ENCODE peak calls at places on chromosome X, in six cellular contexts. One of them, this sample, is unnamed.
A peak's percentile ranks its signal among the peaks of the same experiment; 100 is the strongest.

GRCh38 chrX:136146614-136147319 is 566 bp upstream of the FHL1 start:
- DNase-seq in AG09309: no peak
- DNase-seq in Calu3: no peak
- DNase-seq in RWPE2: no peak
- DNase-seq in GM13976: peak; percentile 30
- DNase-seq in epithelial cell of proximal tubule: no peak
- DNase-seq in this sample: no peak

GRCh38 chrX:77556276-77556675 is 109.1 kb downstream of the FGF16 start:
- DNase-seq in AG09309: no peak
- DNase-seq in Calu3: no peak
- DNase-seq in RWPE2: no peak
- DNase-seq in GM13976: no peak
- DNase-seq in epithelial cell of proximal tubule: no peak
- DNase-seq in this sample: no peak

GRCh38 chrX:41043950-41044349 is 41.3 kb upstream of the USP9X start:
- DNase-seq in AG09309: no peak
- DNase-seq in Calu3: no peak
- DNase-seq in RWPE2: no peak
- DNase-seq in GM13976: no peak
- DNase-seq in epithelial cell of proximal tubule: no peak
- DNase-seq in this sample: no peak

GRCh38 chrX:78327370-78328048 is at the start of gene CYSLTR1:
- DNase-seq in AG09309: no peak
- DNase-seq in Calu3: no peak
- DNase-seq in RWPE2: no peak
- DNase-seq in GM13976: no peak
- DNase-seq in epithelial cell of proximal tubule: no peak
- DNase-seq in this sample: no peak

GRCh38 chrX:133698298-133698697 is 283.0 kb upstream of the GPC4 start:
- DNase-seq in AG09309: no peak
- DNase-seq in Calu3: peak; percentile 26
- DNase-seq in RWPE2: no peak
- DNase-seq in GM13976: no peak
- DNase-seq in epithelial cell of proximal tubule: no peak
- DNase-seq in this sample: no peak

GRCh38 chrX:23931149-23931604 is 23.4 kb downstream of the CXorf58 start:
- DNase-seq in AG09309: no peak
- DNase-seq in Calu3: no peak
- DNase-seq in RWPE2: no peak
- DNase-seq in GM13976: no peak
- DNase-seq in epithelial cell of proximal tubule: no peak
- DNase-seq in this sample: no peak

GRCh38 chrX:113514906-113515305 is 674.3 kb upstream of the AMOT start:
- DNase-seq in AG09309: no peak
- DNase-seq in Calu3: no peak
- DNase-seq in RWPE2: no peak
- DNase-seq in GM13976: no peak
- DNase-seq in epithelial cell of proximal tubule: no peak
- DNase-seq in this sample: no peak

GRCh38 chrX:40109288-40110008 is 11.7 kb upstream of the BCOR start:
- DNase-seq in AG09309: no peak
- DNase-seq in Calu3: peak; percentile 73
- DNase-seq in RWPE2: no peak
- DNase-seq in GM13976: no peak
- DNase-seq in epithelial cell of proximal tubule: no peak
- DNase-seq in this sample: no peak

GRCh38 chrX:151970027-151970426 is 4.4 kb downstream of the GABRE start:
- DNase-seq in AG09309: no peak
- DNase-seq in Calu3: no peak
- DNase-seq in RWPE2: no peak
- DNase-seq in GM13976: no peak
- DNase-seq in epithelial cell of proximal tubule: no peak
- DNase-seq in this sample: no peak

GRCh38 chrX:88135735-88136134 is 611.3 kb upstream of the CPXCR1 start:
- DNase-seq in AG09309: no peak
- DNase-seq in Calu3: no peak
- DNase-seq in RWPE2: no peak
- DNase-seq in GM13976: no peak
- DNase-seq in epithelial cell of proximal tubule: no peak
- DNase-seq in this sample: no peak

GRCh38 chrX:5876984-5877655 is 351.5 kb downstream of the NLGN4X start:
- DNase-seq in AG09309: no peak
- DNase-seq in Calu3: no peak
- DNase-seq in RWPE2: no peak
- DNase-seq in GM13976: peak; percentile 6
- DNase-seq in epithelial cell of proximal tubule: no peak
- DNase-seq in this sample: no peak

GRCh38 chrX:120302434-120302833 is 8.8 kb downstream of the TMEM255A start:
- DNase-seq in AG09309: no peak
- DNase-seq in Calu3: peak; percentile 2
- DNase-seq in RWPE2: no peak
- DNase-seq in GM13976: peak; percentile 31
- DNase-seq in epithelial cell of proximal tubule: no peak
- DNase-seq in this sample: no peak

GRCh38 chrX:42490111-42490510 is 287.9 kb downstream of the PPP1R2C start:
- DNase-seq in AG09309: no peak
- DNase-seq in Calu3: no peak
- DNase-seq in RWPE2: no peak
- DNase-seq in GM13976: no peak
- DNase-seq in epithelial cell of proximal tubule: no peak
- DNase-seq in this sample: no peak

GRCh38 chrX:153450949-153451277 is 5.1 kb upstream of the TREX2 start:
- DNase-seq in AG09309: no peak
- DNase-seq in Calu3: no peak
- DNase-seq in RWPE2: no peak
- DNase-seq in GM13976: no peak
- DNase-seq in epithelial cell of proximal tubule: no peak
- DNase-seq in this sample: peak; percentile 81

GRCh38 chrX:77740376-77740905 is 45.6 kb downstream of the ATRX start:
- DNase-seq in AG09309: no peak
- DNase-seq in Calu3: no peak
- DNase-seq in RWPE2: no peak
- DNase-seq in GM13976: no peak
- DNase-seq in epithelial cell of proximal tubule: no peak
- DNase-seq in this sample: no peak

GRCh38 chrX:134695999-134696398 is 37.7 kb upstream of the PLAC1 start:
- DNase-seq in AG09309: no peak
- DNase-seq in Calu3: no peak
- DNase-seq in RWPE2: no peak
- DNase-seq in GM13976: no peak
- DNase-seq in epithelial cell of proximal tubule: no peak
- DNase-seq in this sample: no peak

GRCh38 chrX:139187738-139188137 is 342.8 kb upstream of the F9 start:
- DNase-seq in AG09309: no peak
- DNase-seq in Calu3: no peak
- DNase-seq in RWPE2: no peak
- DNase-seq in GM13976: no peak
- DNase-seq in epithelial cell of proximal tubule: no peak
- DNase-seq in this sample: no peak

DNA sequence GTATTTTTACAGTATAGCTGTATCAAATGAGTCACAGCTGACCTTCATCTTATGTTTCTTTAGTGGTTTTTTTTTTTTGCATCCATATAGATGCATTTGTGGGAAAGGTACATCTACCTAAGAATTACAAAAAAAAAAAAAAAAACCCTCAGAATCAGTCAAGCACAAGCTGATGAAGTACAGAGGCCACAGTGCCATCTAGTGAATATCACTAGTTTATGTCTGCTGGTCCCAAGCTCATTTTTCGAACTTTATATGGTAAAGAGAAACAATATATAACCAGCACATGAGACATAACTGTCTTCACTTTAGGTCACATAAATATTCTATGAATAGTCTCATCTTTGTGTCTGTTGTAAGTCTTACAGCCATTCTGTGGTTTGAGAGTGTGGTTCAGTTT is 220.1 kb downstream of the DLG3 start:
- DNase-seq in AG09309: no peak
- DNase-seq in Calu3: peak; percentile 3
- DNase-seq in RWPE2: no peak
- DNase-seq in GM13976: peak; percentile 24
- DNase-seq in epithelial cell of proximal tubule: no peak
- DNase-seq in this sample: no peak
- TF ChIP-seq CTCF in AG09309: peak; percentile 45
- TF ChIP-seq CTCF in Calu3: no peak
- TF ChIP-seq CTCF in RWPE2: peak; percentile 42
- TF ChIP-seq CTCF in GM13976: no peak
- TF ChIP-seq CTCF in epithelial cell of proximal tubule: peak; percentile 53
- TF ChIP-seq CTCF in this sample: peak; percentile 74

GRCh38 chrX:29941292-29941691 is 274.1 kb upstream of the MAGEB2 start:
- DNase-seq in AG09309: no peak
- DNase-seq in Calu3: peak; percentile 4
- DNase-seq in RWPE2: no peak
- DNase-seq in GM13976: no peak
- DNase-seq in epithelial cell of proximal tubule: no peak
- DNase-seq in this sample: no peak

GRCh38 chrX:29935455-29935854 is 279.9 kb upstream of the MAGEB2 start:
- DNase-seq in AG09309: no peak
- DNase-seq in Calu3: no peak
- DNase-seq in RWPE2: no peak
- DNase-seq in GM13976: no peak
- DNase-seq in epithelial cell of proximal tubule: no peak
- DNase-seq in this sample: no peak

DNA sequence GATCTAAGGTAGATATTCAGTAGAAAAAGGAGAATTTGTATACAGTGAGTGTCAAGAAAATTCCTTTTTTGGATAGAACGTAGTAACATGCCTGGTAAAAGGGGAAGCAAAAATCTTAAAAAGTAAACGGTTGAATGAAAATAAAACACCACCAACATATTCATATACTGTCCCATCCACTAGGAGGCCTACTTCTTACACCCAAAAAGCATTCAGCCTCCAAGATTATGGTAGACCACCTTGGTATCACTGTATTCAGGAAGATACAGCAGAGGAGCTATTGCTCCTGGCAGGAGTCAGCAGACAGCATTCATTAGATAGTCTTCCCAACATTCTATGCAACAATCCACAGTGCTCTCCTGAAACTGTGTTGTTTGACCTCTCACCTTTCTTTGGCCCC is 274.6 kb upstream of the MAGEB2 start:
- DNase-seq in AG09309: no peak
- DNase-seq in Calu3: no peak
- DNase-seq in RWPE2: no peak
- DNase-seq in GM13976: no peak
- DNase-seq in epithelial cell of proximal tubule: no peak
- DNase-seq in this sample: no peak
- TF ChIP-seq CTCF in AG09309: no peak
- TF ChIP-seq CTCF in Calu3: no peak
- TF ChIP-seq CTCF in RWPE2: no peak
- TF ChIP-seq CTCF in GM13976: no peak
- TF ChIP-seq CTCF in epithelial cell of proximal tubule: no peak
- TF ChIP-seq CTCF in this sample: no peak

GRCh38 chrX:46383006-46383405 is 162.2 kb downstream of the ZNF674 start:
- DNase-seq in AG09309: no peak
- DNase-seq in Calu3: no peak
- DNase-seq in RWPE2: no peak
- DNase-seq in GM13976: no peak
- DNase-seq in epithelial cell of proximal tubule: no peak
- DNase-seq in this sample: no peak

GRCh38 chrX:46380148-46380752 is 165.0 kb downstream of the ZNF674 start:
- DNase-seq in AG09309: no peak
- DNase-seq in Calu3: no peak
- DNase-seq in RWPE2: no peak
- DNase-seq in GM13976: no peak
- DNase-seq in epithelial cell of proximal tubule: no peak
- DNase-seq in this sample: no peak

GRCh38 chrX:46386511-46386910 is 158.7 kb downstream of the ZNF674 start:
- DNase-seq in AG09309: no peak
- DNase-seq in Calu3: no peak
- DNase-seq in RWPE2: no peak
- DNase-seq in GM13976: no peak
- DNase-seq in epithelial cell of proximal tubule: no peak
- DNase-seq in this sample: no peak

GRCh38 chrX:46382595-46382994 is 162.6 kb downstream of the ZNF674 start:
- DNase-seq in AG09309: no peak
- DNase-seq in Calu3: no peak
- DNase-seq in RWPE2: no peak
- DNase-seq in GM13976: no peak
- DNase-seq in epithelial cell of proximal tubule: no peak
- DNase-seq in this sample: no peak

GRCh38 chrX:46381630-46382029 is 163.6 kb downstream of the ZNF674 start:
- DNase-seq in AG09309: no peak
- DNase-seq in Calu3: peak; percentile 53
- DNase-seq in RWPE2: no peak
- DNase-seq in GM13976: peak; percentile 21
- DNase-seq in epithelial cell of proximal tubule: no peak
- DNase-seq in this sample: no peak
- TF ChIP-seq CTCF in AG09309: peak; percentile 59
- TF ChIP-seq CTCF in Calu3: no peak
- TF ChIP-seq CTCF in RWPE2: peak; percentile 61
- TF ChIP-seq CTCF in GM13976: peak; percentile 61
- TF ChIP-seq CTCF in epithelial cell of proximal tubule: peak; percentile 63
- TF ChIP-seq CTCF in this sample: peak; percentile 63

DNA sequence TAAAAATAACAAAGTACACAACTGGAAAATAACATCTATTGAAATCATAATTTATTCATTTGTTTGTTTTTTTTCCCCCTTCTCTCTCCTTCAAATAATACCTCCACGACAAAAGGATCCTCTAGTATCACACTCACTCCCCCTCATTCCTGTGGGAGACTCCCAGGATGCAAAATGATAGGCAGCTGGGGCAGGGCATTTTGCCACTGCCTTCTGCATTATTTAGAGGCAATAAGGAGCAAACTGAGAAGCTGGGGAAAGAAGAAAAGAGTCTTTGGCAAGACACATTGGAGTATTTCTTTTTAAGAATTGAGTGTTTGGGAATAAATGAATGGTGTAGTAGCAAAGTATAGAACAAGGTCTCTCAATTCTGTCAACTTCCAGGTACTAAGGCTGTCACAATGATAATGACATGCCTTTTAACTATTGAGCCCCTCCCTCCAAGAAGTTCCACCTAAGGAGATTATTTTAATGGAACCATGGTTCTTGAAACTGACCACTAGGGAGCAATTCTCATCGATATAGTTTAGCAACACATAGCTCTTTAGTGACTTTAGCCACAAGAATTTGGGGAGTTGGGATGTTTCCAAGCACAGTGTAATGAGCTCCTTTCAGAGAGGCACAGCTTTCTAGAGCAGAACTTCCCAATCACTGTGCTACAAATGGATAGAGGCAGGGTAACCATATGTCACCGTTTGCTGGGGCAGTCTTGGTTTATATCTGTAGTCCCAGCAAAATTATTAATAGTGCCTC is 303.3 kb downstream of the FRMPD4 start:
- DNase-seq in AG09309: peak; percentile 66
- DNase-seq in Calu3: no peak
- DNase-seq in RWPE2: no peak
- DNase-seq in GM13976: no peak
- DNase-seq in epithelial cell of proximal tubule: no peak
- DNase-seq in this sample: no peak
- TF ChIP-seq CTCF in AG09309: peak; percentile 31
- TF ChIP-seq CTCF in Calu3: no peak
- TF ChIP-seq CTCF in RWPE2: peak; percentile 10
- TF ChIP-seq CTCF in GM13976: no peak
- TF ChIP-seq CTCF in epithelial cell of proximal tubule: no peak
- TF ChIP-seq CTCF in this sample: peak; percentile 26

This sample was measured in chondrocyte.